ENCODE peak calls at places on chromosome 18, in five cellular contexts. One of them, this sample, is unnamed.
A peak's percentile ranks its signal among the peaks of the same experiment; 100 is the strongest.

GRCh38 chr18:13181765-13182164 is 36.8 kb upstream of the LDLRAD4 start:
- DNase-seq in SK-N-SH: no peak
- DNase-seq in neural progenitor cell: no peak
- DNase-seq in IMR-90: no peak
- DNase-seq in hepatocyte: no peak
- DNase-seq in this sample: no peak

GRCh38 chr18:22345733-22346132 is 72.0 kb downstream of the CTAGE1 start:
- DNase-seq in SK-N-SH: no peak
- DNase-seq in IMR-90: peak; percentile 23
- DNase-seq in hepatocyte: peak; percentile 16
- DNase-seq in neural progenitor cell: no peak
- DNase-seq in this sample: no peak

GRCh38 chr18:66638856-66639621 is 35.1 kb upstream of the CDH19 start:
- DNase-seq in SK-N-SH: no peak
- DNase-seq in hepatocyte: no peak
- DNase-seq in neural progenitor cell: no peak
- DNase-seq in IMR-90: no peak
- DNase-seq in this sample: no peak

GRCh38 chr18:9612215-9612830 is 2.0 kb downstream of the PPP4R1 start:
- DNase-seq in hepatocyte: peak; percentile 61
- DNase-seq in neural progenitor cell: peak; percentile 32
- DNase-seq in IMR-90: peak; percentile 58
- DNase-seq in SK-N-SH: peak; percentile 66
- DNase-seq in this sample: peak; percentile 45

GRCh38 chr18:57970356-57971095 is 73.5 kb upstream of the NEDD4L start:
- DNase-seq in IMR-90: no peak
- DNase-seq in SK-N-SH: no peak
- DNase-seq in neural progenitor cell: peak; percentile 36
- DNase-seq in hepatocyte: no peak
- DNase-seq in this sample: peak; percentile 6

GRCh38 chr18:58893388-58894099 is 28.9 kb downstream of the ZNF532 start:
- DNase-seq in IMR-90: peak; percentile 53
- DNase-seq in SK-N-SH: no peak
- DNase-seq in neural progenitor cell: no peak
- DNase-seq in hepatocyte: no peak
- DNase-seq in this sample: no peak

GRCh38 chr18:70110678-70111077 is 94.8 kb downstream of the RTTN start:
- DNase-seq in IMR-90: no peak
- DNase-seq in SK-N-SH: no peak
- DNase-seq in neural progenitor cell: no peak
- DNase-seq in hepatocyte: no peak
- DNase-seq in this sample: no peak

GRCh38 chr18:29191263-29191662 is 1014.3 kb upstream of the CDH2 start:
- DNase-seq in hepatocyte: no peak
- DNase-seq in neural progenitor cell: peak; percentile 12
- DNase-seq in IMR-90: peak; percentile 45
- DNase-seq in SK-N-SH: no peak
- DNase-seq in this sample: peak; percentile 15

GRCh38 chr18:22349317-22349898 is 68.3 kb downstream of the CTAGE1 start:
- DNase-seq in hepatocyte: peak; percentile 58
- DNase-seq in IMR-90: no peak
- DNase-seq in SK-N-SH: no peak
- DNase-seq in neural progenitor cell: peak; percentile 28
- DNase-seq in this sample: no peak

GRCh38 chr18:55781481-55781957 is 193.5 kb upstream of the TCF4 start:
- DNase-seq in neural progenitor cell: peak; percentile 72
- DNase-seq in IMR-90: peak; percentile 77
- DNase-seq in hepatocyte: peak; percentile 73
- DNase-seq in SK-N-SH: peak; percentile 74
- DNase-seq in this sample: no peak

GRCh38 chr18:12922266-12922665 is 25.5 kb upstream of the SEH1L start:
- DNase-seq in hepatocyte: no peak
- DNase-seq in SK-N-SH: no peak
- DNase-seq in neural progenitor cell: no peak
- DNase-seq in IMR-90: no peak
- DNase-seq in this sample: no peak

GRCh38 chr18:31835528-31836138 is 75.0 kb upstream of the SLC25A52 start:
- DNase-seq in IMR-90: peak; percentile 66
- DNase-seq in neural progenitor cell: no peak
- DNase-seq in SK-N-SH: no peak
- DNase-seq in hepatocyte: no peak
- DNase-seq in this sample: no peak

GRCh38 chr18:47490882-47491281 is 239.4 kb upstream of the SKOR2 start:
- DNase-seq in neural progenitor cell: no peak
- DNase-seq in SK-N-SH: no peak
- DNase-seq in IMR-90: no peak
- DNase-seq in hepatocyte: no peak
- DNase-seq in this sample: no peak

GRCh38 chr18:596288-596881 is 403 bp upstream of the CLUL1 start:
- DNase-seq in neural progenitor cell: peak; percentile 87
- DNase-seq in IMR-90: no peak
- DNase-seq in SK-N-SH: peak; percentile 67
- DNase-seq in hepatocyte: peak; percentile 86
- DNase-seq in this sample: no peak

GRCh38 chr18:41875094-41875780 is 79.8 kb upstream of the PIK3C3 start:
- DNase-seq in IMR-90: peak; percentile 73
- DNase-seq in hepatocyte: no peak
- DNase-seq in neural progenitor cell: no peak
- DNase-seq in SK-N-SH: no peak
- DNase-seq in this sample: no peak

GRCh38 chr18:77984833-77985232 is 735.2 kb downstream of the GALR1 start:
- DNase-seq in neural progenitor cell: no peak
- DNase-seq in hepatocyte: no peak
- DNase-seq in IMR-90: no peak
- DNase-seq in SK-N-SH: no peak
- DNase-seq in this sample: no peak

GRCh38 chr18:76398295-76398694 is 96.7 kb downstream of the ZNF516 start:
- DNase-seq in IMR-90: no peak
- DNase-seq in SK-N-SH: no peak
- DNase-seq in neural progenitor cell: no peak
- DNase-seq in hepatocyte: no peak
- DNase-seq in this sample: no peak
- H3K27ac ChIP-seq in IMR-90: no peak overlapping the region
- H3K27ac ChIP-seq in SK-N-SH: no peak overlapping the region
- H3K27ac ChIP-seq in neural progenitor cell: no peak overlapping the region
- H3K27ac ChIP-seq in hepatocyte: no peak overlapping the region
- H3K27ac ChIP-seq in this sample: peak overlapping the region; percentile 5

GRCh38 chr18:67845035-67845434 is 328.5 kb upstream of the DSEL start:
- DNase-seq in neural progenitor cell: no peak
- DNase-seq in SK-N-SH: no peak
- DNase-seq in hepatocyte: no peak
- DNase-seq in IMR-90: no peak
- DNase-seq in this sample: no peak
- TF ChIP-seq CTCF in neural progenitor cell: peak; percentile 10
- TF ChIP-seq CTCF in SK-N-SH: peak; percentile 32
- TF ChIP-seq CTCF in hepatocyte: no peak
- TF ChIP-seq CTCF in IMR-90: no peak
- TF ChIP-seq CTCF in this sample: no peak

GRCh38 chr18:79458131-79458838 is 62.6 kb downstream of the NFATC1 start:
- DNase-seq in neural progenitor cell: no peak
- DNase-seq in IMR-90: peak; percentile 84
- DNase-seq in hepatocyte: peak; percentile 87
- DNase-seq in SK-N-SH: no peak
- DNase-seq in this sample: no peak
- H2AFZ ChIP-seq in neural progenitor cell: no peak overlapping the region
- H2AFZ ChIP-seq in IMR-90: peak overlapping the region; percentile 68
- H2AFZ ChIP-seq in hepatocyte: no peak overlapping the region
- H2AFZ ChIP-seq in SK-N-SH: no peak overlapping the region
- H2AFZ ChIP-seq in this sample: no peak overlapping the region

GRCh38 chr18:46413684-46414083 is 243.3 kb downstream of the LOXHD1 start:
- DNase-seq in IMR-90: peak; percentile 5
- DNase-seq in hepatocyte: no peak
- DNase-seq in neural progenitor cell: no peak
- DNase-seq in SK-N-SH: no peak
- DNase-seq in this sample: no peak
- H3K27ac ChIP-seq in IMR-90: no peak overlapping the region
- H3K27ac ChIP-seq in hepatocyte: peak overlapping the region; percentile 19
- H3K27ac ChIP-seq in neural progenitor cell: no peak overlapping the region
- H3K27ac ChIP-seq in SK-N-SH: peak overlapping the region; percentile 94
- H3K27ac ChIP-seq in this sample: no peak overlapping the region

DNA sequence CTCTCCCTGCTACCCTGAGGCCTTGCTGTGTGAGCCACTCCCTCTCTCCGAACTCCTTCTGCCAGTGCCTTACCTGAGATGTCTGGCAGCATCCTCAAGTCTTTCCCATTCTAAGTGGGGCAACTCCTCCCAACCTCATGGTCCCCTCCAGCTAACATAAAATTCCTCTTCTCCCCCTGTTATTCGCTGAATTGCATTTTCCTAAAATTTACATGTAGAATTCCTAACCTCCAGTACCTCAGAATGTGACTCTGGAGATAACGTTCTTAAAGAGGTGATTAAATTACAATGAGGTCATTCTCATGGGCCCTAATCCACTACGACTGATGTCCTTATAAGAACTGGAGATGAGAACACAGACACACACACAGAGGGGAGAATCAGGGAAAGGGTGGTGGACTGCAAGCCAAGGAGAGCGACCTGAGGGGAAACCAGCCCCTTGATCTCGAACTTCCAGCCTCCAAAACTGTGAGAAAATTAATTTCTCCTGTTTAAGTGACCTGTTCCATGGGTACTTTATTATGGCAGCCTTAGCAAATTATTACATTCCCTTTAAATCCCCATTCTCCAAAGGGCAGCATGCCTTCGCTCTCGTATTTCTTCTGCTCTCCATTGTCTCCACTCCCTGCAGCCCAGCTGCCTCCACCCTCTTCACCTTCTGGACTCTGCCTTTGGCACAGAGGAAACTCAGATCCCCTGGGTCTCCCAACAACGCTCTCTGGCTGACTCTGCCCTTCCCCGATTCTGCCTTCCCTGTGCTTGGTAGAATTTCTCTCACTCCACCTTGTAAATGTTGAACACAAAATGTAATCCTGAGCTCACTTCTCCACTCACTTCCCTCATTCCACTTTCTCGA is 70.5 kb downstream of the TGIF1 start:
- DNase-seq in hepatocyte: no peak
- DNase-seq in SK-N-SH: no peak
- DNase-seq in neural progenitor cell: no peak
- DNase-seq in IMR-90: no peak
- DNase-seq in this sample: no peak
- TF ChIP-seq CTCF in hepatocyte: no peak
- TF ChIP-seq CTCF in SK-N-SH: no peak
- TF ChIP-seq CTCF in neural progenitor cell: no peak
- TF ChIP-seq CTCF in IMR-90: no peak
- TF ChIP-seq CTCF in this sample: no peak

GRCh38 chr18:24837065-24837464 is 376.6 kb downstream of the HRH4 start:
- DNase-seq in SK-N-SH: no peak
- DNase-seq in IMR-90: peak; percentile 98
- DNase-seq in hepatocyte: peak; percentile 12
- DNase-seq in neural progenitor cell: no peak
- DNase-seq in this sample: no peak
- H2AFZ ChIP-seq in SK-N-SH: no peak overlapping the region
- H2AFZ ChIP-seq in IMR-90: no peak overlapping the region
- H2AFZ ChIP-seq in hepatocyte: no peak overlapping the region
- H2AFZ ChIP-seq in neural progenitor cell: no peak overlapping the region
- H2AFZ ChIP-seq in this sample: no peak overlapping the region

DNA sequence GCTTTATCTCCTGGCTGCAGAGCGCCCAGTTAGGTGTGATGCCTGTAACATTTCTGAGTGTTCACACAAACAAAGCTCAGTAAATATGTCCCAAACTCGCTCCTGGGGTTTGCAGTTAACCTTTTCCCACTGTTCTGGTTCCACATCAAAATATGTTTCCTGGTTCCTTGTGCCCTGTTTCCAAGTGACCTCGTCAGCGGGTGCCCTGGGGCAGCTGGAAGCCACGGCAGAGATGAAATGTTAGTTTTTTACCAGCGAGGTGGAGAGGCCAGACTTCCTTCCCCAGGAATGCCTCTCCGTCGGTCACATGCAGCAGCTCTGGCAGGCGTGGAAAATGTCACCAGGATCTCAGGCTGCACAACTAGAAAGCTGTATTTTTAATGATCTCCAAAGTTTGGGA is 18.2 kb downstream of the NFATC1 start:
- DNase-seq in IMR-90: no peak
- DNase-seq in neural progenitor cell: no peak
- DNase-seq in SK-N-SH: no peak
- DNase-seq in hepatocyte: no peak
- DNase-seq in this sample: no peak
- H3K27ac ChIP-seq in IMR-90: no peak overlapping the region
- H3K27ac ChIP-seq in neural progenitor cell: no peak overlapping the region
- H3K27ac ChIP-seq in SK-N-SH: no peak overlapping the region
- H3K27ac ChIP-seq in hepatocyte: no peak overlapping the region
- H3K27ac ChIP-seq in this sample: no peak overlapping the region

GRCh38 chr18:43596106-43596712 is 318.9 kb upstream of the SYT4 start:
- DNase-seq in neural progenitor cell: peak; percentile 13
- DNase-seq in hepatocyte: peak; percentile 36
- DNase-seq in SK-N-SH: peak; percentile 61
- DNase-seq in IMR-90: peak; percentile 29
- DNase-seq in this sample: no peak
- TF ChIP-seq CTCF in neural progenitor cell: peak; percentile 62
- TF ChIP-seq CTCF in hepatocyte: peak; percentile 63
- TF ChIP-seq CTCF in SK-N-SH: peak; percentile 70
- TF ChIP-seq CTCF in IMR-90: peak; percentile 48
- TF ChIP-seq CTCF in this sample: peak; percentile 79

GRCh38 chr18:63099848-63100625 is 219.5 kb downstream of the BCL2 start:
- DNase-seq in SK-N-SH: no peak
- DNase-seq in hepatocyte: peak; percentile 70
- DNase-seq in IMR-90: no peak
- DNase-seq in neural progenitor cell: no peak
- DNase-seq in this sample: peak; percentile 93
- H2AFZ ChIP-seq in SK-N-SH: no peak overlapping the region
- H2AFZ ChIP-seq in hepatocyte: no peak overlapping the region
- H2AFZ ChIP-seq in IMR-90: peak overlapping the region; percentile 44
- H2AFZ ChIP-seq in neural progenitor cell: no peak overlapping the region
- H2AFZ ChIP-seq in this sample: no peak overlapping the region